ENCODE peak calls at places on chromosomes 13 and 19, in five cellular contexts. One of them, this sample, is unnamed.

GRCh38 chr13:86846501-86846900 is 824.7 kb upstream of the SLITRK5 start:
- DNase-seq in cardiac muscle cell: no peak
- DNase-seq in cardiac fibroblast: no peak
- DNase-seq in left lung: no peak
- DNase-seq in NCI-H1417: no peak
- DNase-seq in this sample: no peak

GRCh38 chr13:99145461-99145860 is 55.2 kb upstream of the UBAC2 start:
- DNase-seq in left lung: no peak
- DNase-seq in cardiac fibroblast: no peak
- DNase-seq in cardiac muscle cell: no peak
- DNase-seq in NCI-H1417: no peak
- DNase-seq in this sample: no peak

GRCh38 chr13:72884111-72884510 is 102.2 kb downstream of the PIBF1 start:
- DNase-seq in left lung: no peak
- DNase-seq in cardiac muscle cell: peak; percentile 21
- DNase-seq in cardiac fibroblast: no peak
- DNase-seq in NCI-H1417: no peak
- DNase-seq in this sample: no peak

GRCh38 chr13:113083402-113084061 is 22.1 kb upstream of the F7 start:
- DNase-seq in left lung: peak; percentile 83
- DNase-seq in cardiac fibroblast: peak; percentile 56
- DNase-seq in NCI-H1417: peak; percentile 99
- DNase-seq in cardiac muscle cell: peak; percentile 44
- DNase-seq in this sample: peak; percentile 52

GRCh38 chr13:80590551-80590950 is 249.6 kb upstream of the SPRY2 start:
- DNase-seq in cardiac fibroblast: no peak
- DNase-seq in NCI-H1417: no peak
- DNase-seq in cardiac muscle cell: no peak
- DNase-seq in left lung: no peak
- DNase-seq in this sample: no peak

GRCh38 chr19:17572640-17573039 is 17.2 kb downstream of the COLGALT1 start:
- DNase-seq in left lung: no peak
- DNase-seq in cardiac muscle cell: no peak
- DNase-seq in cardiac fibroblast: no peak
- DNase-seq in NCI-H1417: no peak
- DNase-seq in this sample: no peak

GRCh38 chr13:94305033-94305432 is 174.4 kb downstream of the DCT start:
- DNase-seq in NCI-H1417: no peak
- DNase-seq in left lung: no peak
- DNase-seq in cardiac fibroblast: no peak
- DNase-seq in cardiac muscle cell: no peak
- DNase-seq in this sample: no peak

GRCh38 chr13:27339299-27339698 is 68.7 kb downstream of the RASL11A start:
- DNase-seq in NCI-H1417: no peak
- DNase-seq in left lung: no peak
- DNase-seq in cardiac fibroblast: peak; percentile 59
- DNase-seq in cardiac muscle cell: peak; percentile 72
- DNase-seq in this sample: peak; percentile 41

GRCh38 chr19:12272386-12272785 is 22.3 kb downstream of the ZNF44 start:
- DNase-seq in cardiac fibroblast: no peak
- DNase-seq in left lung: no peak
- DNase-seq in cardiac muscle cell: no peak
- DNase-seq in NCI-H1417: no peak
- DNase-seq in this sample: no peak

GRCh38 chr13:100944791-100945345 is 270.3 kb upstream of the TMTC4 start:
- DNase-seq in cardiac fibroblast: no peak
- DNase-seq in left lung: no peak
- DNase-seq in cardiac muscle cell: no peak
- DNase-seq in NCI-H1417: no peak
- DNase-seq in this sample: no peak

GRCh38 chr19:29559743-29560142 is 33.9 kb downstream of the VSTM2B start:
- DNase-seq in cardiac muscle cell: no peak
- DNase-seq in cardiac fibroblast: no peak
- DNase-seq in left lung: no peak
- DNase-seq in NCI-H1417: no peak
- DNase-seq in this sample: no peak

GRCh38 chr13:89737051-89737450 is 1610.4 kb upstream of the MIR17HG start:
- DNase-seq in cardiac muscle cell: no peak
- DNase-seq in left lung: no peak
- DNase-seq in cardiac fibroblast: no peak
- DNase-seq in NCI-H1417: no peak
- DNase-seq in this sample: no peak

GRCh38 chr19:42086188-42086736 is 10.3 kb downstream of the ZNF574 start:
- DNase-seq in cardiac fibroblast: no peak
- DNase-seq in cardiac muscle cell: no peak
- DNase-seq in left lung: no peak
- DNase-seq in NCI-H1417: no peak
- DNase-seq in this sample: no peak

GRCh38 chr13:110412132-110412912 is 105.2 kb downstream of the COL4A2 start:
- DNase-seq in cardiac fibroblast: peak; percentile 100
- DNase-seq in NCI-H1417: peak; percentile 68
- DNase-seq in left lung: peak; percentile 82
- DNase-seq in cardiac muscle cell: peak; percentile 99
- DNase-seq in this sample: peak; percentile 96

GRCh38 chr19:48489608-48490216 is 20.5 kb downstream of the CYTH2 start:
- DNase-seq in left lung: peak; percentile 78
- DNase-seq in cardiac fibroblast: peak; percentile 62
- DNase-seq in NCI-H1417: peak; percentile 75
- DNase-seq in cardiac muscle cell: peak; percentile 65
- DNase-seq in this sample: peak; percentile 73

GRCh38 chr19:39516270-39516669 is 1.3 kb downstream of the SELENOV start:
- DNase-seq in cardiac fibroblast: no peak
- DNase-seq in NCI-H1417: no peak
- DNase-seq in cardiac muscle cell: no peak
- DNase-seq in left lung: no peak
- DNase-seq in this sample: no peak